ENCODE peak calls at places on chromosomes 16 and 17, in five cellular contexts. One of them, this sample, is unnamed.

GRCh38 chr17:3809135-3809534 is 8.1 kb upstream of the ITGAE start:
- DNase-seq in ovary: no peak
- DNase-seq in osteoblast: no peak
- DNase-seq in CD8-positive, alpha-beta T cell: no peak
- DNase-seq in fibroblast of pulmonary artery: no peak
- DNase-seq in this sample: no peak

GRCh38 chr17:68439656-68440290 is 17.5 kb downstream of the WIPI1 start:
- DNase-seq in ovary: no peak
- DNase-seq in osteoblast: no peak
- DNase-seq in CD8-positive, alpha-beta T cell: no peak
- DNase-seq in fibroblast of pulmonary artery: no peak
- DNase-seq in this sample: no peak

GRCh38 chr17:37605813-37606505 is 3.3 kb downstream of the SYNRG start:
- DNase-seq in ovary: no peak
- DNase-seq in osteoblast: peak
- DNase-seq in CD8-positive, alpha-beta T cell: peak
- DNase-seq in fibroblast of pulmonary artery: no peak
- DNase-seq in this sample: no peak

GRCh38 chr16:78432451-78432850 is 333.0 kb downstream of the WWOX start:
- DNase-seq in ovary: no peak
- DNase-seq in osteoblast: no peak
- DNase-seq in CD8-positive, alpha-beta T cell: no peak
- DNase-seq in fibroblast of pulmonary artery: no peak
- DNase-seq in this sample: no peak

GRCh38 chr16:65757064-65757463 is 609.4 kb upstream of the CDH5 start:
- DNase-seq in ovary: peak
- DNase-seq in osteoblast: no peak
- DNase-seq in CD8-positive, alpha-beta T cell: no peak
- DNase-seq in fibroblast of pulmonary artery: peak
- DNase-seq in this sample: no peak

GRCh38 chr17:62650587-62650986 is 23.1 kb downstream of the MRC2 start:
- DNase-seq in ovary: no peak
- DNase-seq in osteoblast: peak
- DNase-seq in CD8-positive, alpha-beta T cell: no peak
- DNase-seq in fibroblast of pulmonary artery: no peak
- DNase-seq in this sample: no peak

GRCh38 chr16:56910654-56911539 is 21.0 kb upstream of the HERPUD1 start:
- DNase-seq in ovary: no peak
- DNase-seq in osteoblast: peak
- DNase-seq in CD8-positive, alpha-beta T cell: no peak
- DNase-seq in fibroblast of pulmonary artery: peak
- DNase-seq in this sample: no peak

GRCh38 chr17:5825717-5826330 is 241.5 kb upstream of the NLRP1 start:
- DNase-seq in ovary: no peak
- DNase-seq in osteoblast: peak
- DNase-seq in CD8-positive, alpha-beta T cell: no peak
- DNase-seq in fibroblast of pulmonary artery: no peak
- DNase-seq in this sample: no peak

GRCh38 chr16:55214412-55214811 is 109.6 kb upstream of the IRX6 start:
- DNase-seq in ovary: no peak
- DNase-seq in osteoblast: no peak
- DNase-seq in CD8-positive, alpha-beta T cell: no peak
- DNase-seq in fibroblast of pulmonary artery: no peak
- DNase-seq in this sample: no peak

GRCh38 chr17:34347063-34347462 is 9.2 kb upstream of the CCL13 start:
- DNase-seq in ovary: no peak
- DNase-seq in osteoblast: no peak
- DNase-seq in CD8-positive, alpha-beta T cell: no peak
- DNase-seq in fibroblast of pulmonary artery: no peak
- DNase-seq in this sample: no peak

GRCh38 chr17:38751144-38751802 is 1.3 kb upstream of the PSMB3 start:
- DNase-seq in ovary: no peak
- DNase-seq in osteoblast: peak
- DNase-seq in CD8-positive, alpha-beta T cell: no peak
- DNase-seq in fibroblast of pulmonary artery: no peak
- DNase-seq in this sample: no peak

GRCh38 chr17:44379887-44380286 is 9.6 kb downstream of the ITGA2B start:
- DNase-seq in ovary: no peak
- DNase-seq in osteoblast: no peak
- DNase-seq in CD8-positive, alpha-beta T cell: no peak
- DNase-seq in fibroblast of pulmonary artery: no peak
- DNase-seq in this sample: no peak

GRCh38 chr16:88540346-88540977 is 29.7 kb upstream of the ZC3H18 start:
- DNase-seq in ovary: no peak
- DNase-seq in osteoblast: peak
- DNase-seq in CD8-positive, alpha-beta T cell: no peak
- DNase-seq in fibroblast of pulmonary artery: no peak
- DNase-seq in this sample: no peak

GRCh38 chr16:77745972-77746371 is 23.7 kb downstream of the NUDT7 start:
- DNase-seq in ovary: no peak
- DNase-seq in osteoblast: no peak
- DNase-seq in CD8-positive, alpha-beta T cell: no peak
- DNase-seq in fibroblast of pulmonary artery: no peak
- DNase-seq in this sample: no peak

GRCh38 chr17:43341705-43342600 is 56.8 kb upstream of the ARL4D start:
- DNase-seq in ovary: no peak
- DNase-seq in osteoblast: peak
- DNase-seq in CD8-positive, alpha-beta T cell: no peak
- DNase-seq in fibroblast of pulmonary artery: peak
- DNase-seq in this sample: no peak

GRCh38 chr16:68229431-68230175 is 6.3 kb downstream of the ESRP2 start:
- DNase-seq in ovary: peak
- DNase-seq in osteoblast: peak
- DNase-seq in CD8-positive, alpha-beta T cell: no peak
- DNase-seq in fibroblast of pulmonary artery: peak
- DNase-seq in this sample: no peak

GRCh38 chr17:58515286-58515685 is 848 bp upstream of the MTMR4 start:
- DNase-seq in ovary: no peak
- DNase-seq in osteoblast: no peak
- DNase-seq in CD8-positive, alpha-beta T cell: no peak
- DNase-seq in fibroblast of pulmonary artery: no peak
- DNase-seq in this sample: no peak

GRCh38 chr17:63446981-63447687 is 1.0 kb upstream of the CYB561 start:
- DNase-seq in ovary: peak
- DNase-seq in osteoblast: no peak
- DNase-seq in CD8-positive, alpha-beta T cell: peak
- DNase-seq in fibroblast of pulmonary artery: peak
- DNase-seq in this sample: no peak

GRCh38 chr16:2962334-2963073 is 1.6 kb upstream of the KREMEN2 start:
- DNase-seq in ovary: no peak
- DNase-seq in osteoblast: peak
- DNase-seq in CD8-positive, alpha-beta T cell: no peak
- DNase-seq in fibroblast of pulmonary artery: no peak
- DNase-seq in this sample: no peak

GRCh38 chr17:42985225-42985624 is 4.9 kb downstream of the RUNDC1 start:
- DNase-seq in ovary: no peak
- DNase-seq in osteoblast: peak
- DNase-seq in CD8-positive, alpha-beta T cell: no peak
- DNase-seq in fibroblast of pulmonary artery: no peak
- DNase-seq in this sample: no peak

GRCh38 chr17:7756968-7757367 is 39.4 kb downstream of the DNAH2 start:
- DNase-seq in ovary: no peak
- DNase-seq in osteoblast: no peak
- DNase-seq in CD8-positive, alpha-beta T cell: no peak
- DNase-seq in fibroblast of pulmonary artery: no peak
- DNase-seq in this sample: no peak

GRCh38 chr16:18979936-18980335 is 3.8 kb upstream of the TMC7 start:
- DNase-seq in ovary: no peak
- DNase-seq in osteoblast: no peak
- DNase-seq in CD8-positive, alpha-beta T cell: no peak
- DNase-seq in fibroblast of pulmonary artery: no peak
- DNase-seq in this sample: no peak

GRCh38 chr16:87202346-87202745 is 114.8 kb downstream of the C16orf95 start:
- DNase-seq in ovary: no peak
- DNase-seq in osteoblast: peak
- DNase-seq in CD8-positive, alpha-beta T cell: no peak
- DNase-seq in fibroblast of pulmonary artery: peak
- DNase-seq in this sample: no peak

GRCh38 chr16:30351586-30352419 is 3.3 kb downstream of the CD2BP2 start:
- DNase-seq in ovary: peak
- DNase-seq in osteoblast: peak
- DNase-seq in CD8-positive, alpha-beta T cell: no peak
- DNase-seq in fibroblast of pulmonary artery: peak
- DNase-seq in this sample: no peak

GRCh38 chr16:78794581-78795300 is 695.3 kb downstream of the WWOX start:
- DNase-seq in ovary: no peak
- DNase-seq in osteoblast: no peak
- DNase-seq in CD8-positive, alpha-beta T cell: no peak
- DNase-seq in fibroblast of pulmonary artery: no peak
- DNase-seq in this sample: no peak

GRCh38 chr17:57327176-57327970 is 71.0 kb downstream of the MSI2 start:
- DNase-seq in ovary: no peak
- DNase-seq in osteoblast: no peak
- DNase-seq in CD8-positive, alpha-beta T cell: no peak
- DNase-seq in fibroblast of pulmonary artery: no peak
- DNase-seq in this sample: no peak

GRCh38 chr16:17578921-17579876 is 108.4 kb upstream of the XYLT1 start:
- DNase-seq in ovary: peak
- DNase-seq in osteoblast: peak
- DNase-seq in CD8-positive, alpha-beta T cell: peak
- DNase-seq in fibroblast of pulmonary artery: peak
- DNase-seq in this sample: peak

GRCh38 chr16:51540259-51540658 is 389.2 kb upstream of the SALL1 start:
- DNase-seq in ovary: no peak
- DNase-seq in osteoblast: no peak
- DNase-seq in CD8-positive, alpha-beta T cell: no peak
- DNase-seq in fibroblast of pulmonary artery: no peak
- DNase-seq in this sample: no peak

GRCh38 chr16:83366228-83366627 is 441.6 kb upstream of the HSBP1 start:
- DNase-seq in ovary: no peak
- DNase-seq in osteoblast: no peak
- DNase-seq in CD8-positive, alpha-beta T cell: no peak
- DNase-seq in fibroblast of pulmonary artery: no peak
- DNase-seq in this sample: no peak

GRCh38 chr17:74386397-74386796 is 19.1 kb downstream of the GPR142 start:
- DNase-seq in ovary: no peak
- DNase-seq in osteoblast: peak
- DNase-seq in CD8-positive, alpha-beta T cell: no peak
- DNase-seq in fibroblast of pulmonary artery: peak
- DNase-seq in this sample: no peak

DNA sequence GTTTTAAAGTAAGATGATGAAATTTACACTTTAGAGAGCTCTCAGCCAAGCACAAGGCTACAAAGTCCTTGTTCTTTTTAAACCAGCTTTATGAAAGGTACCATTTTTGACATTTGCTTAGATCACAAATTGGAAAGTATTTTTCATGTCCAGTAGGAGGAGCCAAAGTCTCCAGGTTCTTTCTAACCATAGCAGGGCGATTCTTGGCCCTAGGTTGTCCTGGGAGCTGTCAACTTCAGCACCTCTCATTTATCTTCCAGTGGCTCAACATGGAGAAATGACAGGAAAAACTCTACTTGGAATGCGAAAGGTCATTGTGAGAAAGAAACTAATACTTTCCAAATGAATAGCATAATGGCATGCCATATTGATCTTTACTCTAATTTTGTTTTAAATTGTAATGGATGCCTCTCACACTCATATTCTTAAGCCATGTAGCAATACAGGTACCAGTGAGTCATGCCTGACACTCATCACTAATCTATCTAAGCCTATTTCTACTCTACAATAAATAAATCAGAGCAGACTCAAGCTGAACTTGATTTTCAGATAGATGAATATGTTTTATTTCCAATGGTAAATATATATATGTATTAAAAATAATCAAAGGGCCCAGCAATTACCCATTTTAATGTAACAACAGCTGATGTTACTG is 919.1 kb upstream of the EEF2KMT start:
- DNase-seq in ovary: no peak
- DNase-seq in osteoblast: peak
- DNase-seq in CD8-positive, alpha-beta T cell: no peak
- DNase-seq in fibroblast of pulmonary artery: peak
- DNase-seq in this sample: no peak
- TF ChIP-seq CTCF in ovary: no peak
- TF ChIP-seq CTCF in osteoblast: no peak
- TF ChIP-seq CTCF in CD8-positive, alpha-beta T cell: no peak
- TF ChIP-seq CTCF in fibroblast of pulmonary artery: no peak
- TF ChIP-seq CTCF in this sample: peak

DNA sequence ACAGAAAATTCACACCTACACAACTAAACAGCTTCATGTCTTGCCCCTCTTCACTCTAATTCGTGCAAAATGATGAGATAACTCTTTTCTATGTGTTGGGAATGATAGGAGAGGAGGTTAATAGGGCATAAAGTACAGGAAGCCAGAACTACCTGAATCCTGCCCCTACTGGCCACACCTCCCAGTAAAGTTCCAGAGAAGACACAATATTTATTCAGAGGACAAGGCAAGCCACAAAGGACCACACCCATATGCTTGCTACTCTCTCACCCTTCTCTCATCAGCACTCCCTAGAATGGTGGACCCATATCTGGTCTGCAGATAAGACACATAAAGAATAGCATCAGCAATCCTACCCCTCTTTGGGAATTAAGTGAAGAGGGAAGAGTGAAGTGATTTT is 74.6 kb downstream of the ZNF18 start:
- DNase-seq in ovary: no peak
- DNase-seq in osteoblast: no peak
- DNase-seq in CD8-positive, alpha-beta T cell: no peak
- DNase-seq in fibroblast of pulmonary artery: no peak
- DNase-seq in this sample: no peak
- TF ChIP-seq CTCF in ovary: no peak
- TF ChIP-seq CTCF in osteoblast: no peak
- TF ChIP-seq CTCF in CD8-positive, alpha-beta T cell: no peak
- TF ChIP-seq CTCF in fibroblast of pulmonary artery: no peak
- TF ChIP-seq CTCF in this sample: no peak

GRCh38 chr17:41571561-41572434 is at the start of gene KRT9:
- DNase-seq in ovary: no peak
- DNase-seq in osteoblast: no peak
- DNase-seq in CD8-positive, alpha-beta T cell: no peak
- DNase-seq in fibroblast of pulmonary artery: no peak
- DNase-seq in this sample: no peak
- TF ChIP-seq CTCF in ovary: no peak
- TF ChIP-seq CTCF in osteoblast: no peak
- TF ChIP-seq CTCF in CD8-positive, alpha-beta T cell: no peak
- TF ChIP-seq CTCF in fibroblast of pulmonary artery: no peak
- TF ChIP-seq CTCF in this sample: no peak

DNA sequence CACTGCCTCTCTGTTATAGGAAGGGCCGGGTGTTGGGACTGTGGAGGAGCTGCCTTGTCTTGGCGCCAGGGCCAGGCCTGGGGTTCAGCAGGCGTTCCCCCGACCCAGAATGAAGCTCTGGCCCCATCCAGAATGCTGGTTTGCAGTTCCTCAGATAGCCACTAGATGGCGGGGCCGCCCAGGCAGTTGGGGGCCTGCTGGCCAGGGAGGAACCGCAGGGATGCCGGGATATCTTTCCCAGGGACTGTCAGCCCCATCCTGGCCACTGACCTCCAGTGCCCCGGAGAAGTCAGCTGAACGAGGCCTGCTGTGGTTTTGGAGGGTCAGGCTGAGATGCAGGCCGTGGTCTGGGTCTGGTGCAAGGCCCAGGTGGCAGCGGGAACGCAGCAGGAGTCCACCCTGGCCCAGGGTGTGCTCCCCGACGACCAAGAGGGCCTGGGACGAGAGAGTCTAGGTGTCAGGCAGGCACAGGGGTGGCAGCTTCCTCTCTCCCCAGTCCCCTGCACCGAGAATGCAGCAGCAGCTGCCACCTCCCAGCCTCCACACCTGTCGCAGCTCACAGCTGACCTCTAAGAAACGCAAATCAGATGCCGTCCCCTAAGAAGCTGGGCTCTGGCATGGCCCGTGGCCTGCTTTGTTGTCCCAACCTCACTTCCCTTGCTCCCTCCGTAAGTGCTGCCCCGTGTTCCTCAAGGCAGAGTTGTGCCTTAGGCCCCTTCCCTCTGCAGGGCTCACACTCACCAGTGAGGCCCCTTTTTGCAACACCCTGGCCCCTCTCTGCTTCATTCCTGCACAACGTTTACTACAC is 51.2 kb downstream of the RMI2 start:
- DNase-seq in ovary: peak
- DNase-seq in osteoblast: peak
- DNase-seq in CD8-positive, alpha-beta T cell: peak
- DNase-seq in fibroblast of pulmonary artery: peak
- DNase-seq in this sample: peak
- TF ChIP-seq CTCF in ovary: peak
- TF ChIP-seq CTCF in osteoblast: peak
- TF ChIP-seq CTCF in CD8-positive, alpha-beta T cell: peak
- TF ChIP-seq CTCF in fibroblast of pulmonary artery: peak
- TF ChIP-seq CTCF in this sample: peak